ENCODE peak calls at places on chromosome 21, in seven cellular contexts. One of them, this sample, is unnamed.

GRCh38 chr21:24076179-24076578 is 1531.1 kb downstream of the MRPL39 start:
- DNase-seq in H54: no peak
- DNase-seq in retina: no peak
- DNase-seq in aorta: no peak
- DNase-seq in stimulated activated CD8-positive, alpha-beta memory T cell treated with anti-CD3 and anti-CD28 coated beads, Interleukin-15, amount 100 ng/mL, for 4 hours: no peak
- DNase-seq in activated CD4-positive, CD25-positive, alpha-beta regulatory T cell: no peak
- DNase-seq in CD8-positive, alpha-beta memory T cell: no peak
- DNase-seq in this sample: no peak

GRCh38 chr21:43333301-43334062 is 93.4 kb downstream of the SIK1 start:
- DNase-seq in activated CD4-positive, CD25-positive, alpha-beta regulatory T cell: no peak
- DNase-seq in aorta: no peak
- DNase-seq in stimulated activated CD8-positive, alpha-beta memory T cell treated with anti-CD3 and anti-CD28 coated beads, Interleukin-15, amount 100 ng/mL, for 4 hours: no peak
- DNase-seq in CD8-positive, alpha-beta memory T cell: no peak
- DNase-seq in H54: peak
- DNase-seq in retina: peak
- DNase-seq in this sample: peak

GRCh38 chr21:44372616-44373015 is 19.2 kb downstream of the TRPM2 start:
- DNase-seq in H54: no peak
- DNase-seq in retina: no peak
- DNase-seq in aorta: peak
- DNase-seq in activated CD4-positive, CD25-positive, alpha-beta regulatory T cell: no peak
- DNase-seq in CD8-positive, alpha-beta memory T cell: no peak
- DNase-seq in stimulated activated CD8-positive, alpha-beta memory T cell treated with anti-CD3 and anti-CD28 coated beads, Interleukin-15, amount 100 ng/mL, for 4 hours: no peak
- DNase-seq in this sample: no peak

GRCh38 chr21:33033094-33033951 is 7.6 kb downstream of the OLIG2 start:
- DNase-seq in aorta: no peak
- DNase-seq in retina: peak
- DNase-seq in stimulated activated CD8-positive, alpha-beta memory T cell treated with anti-CD3 and anti-CD28 coated beads, Interleukin-15, amount 100 ng/mL, for 4 hours: no peak
- DNase-seq in H54: no peak
- DNase-seq in activated CD4-positive, CD25-positive, alpha-beta regulatory T cell: no peak
- DNase-seq in CD8-positive, alpha-beta memory T cell: no peak
- DNase-seq in this sample: no peak

GRCh38 chr21:38333290-38334272 is 76.8 kb downstream of the KCNJ15 start:
- DNase-seq in CD8-positive, alpha-beta memory T cell: no peak
- DNase-seq in H54: no peak
- DNase-seq in stimulated activated CD8-positive, alpha-beta memory T cell treated with anti-CD3 and anti-CD28 coated beads, Interleukin-15, amount 100 ng/mL, for 4 hours: no peak
- DNase-seq in retina: no peak
- DNase-seq in aorta: no peak
- DNase-seq in activated CD4-positive, CD25-positive, alpha-beta regulatory T cell: no peak
- DNase-seq in this sample: no peak

GRCh38 chr21:14259669-14260458 is 43.9 kb downstream of the RBM11 start:
- DNase-seq in retina: peak
- DNase-seq in activated CD4-positive, CD25-positive, alpha-beta regulatory T cell: no peak
- DNase-seq in CD8-positive, alpha-beta memory T cell: no peak
- DNase-seq in H54: no peak
- DNase-seq in aorta: no peak
- DNase-seq in stimulated activated CD8-positive, alpha-beta memory T cell treated with anti-CD3 and anti-CD28 coated beads, Interleukin-15, amount 100 ng/mL, for 4 hours: no peak
- DNase-seq in this sample: no peak

GRCh38 chr21:41402231-41402630 is 23.8 kb upstream of the MX1 start:
- DNase-seq in H54: no peak
- DNase-seq in activated CD4-positive, CD25-positive, alpha-beta regulatory T cell: no peak
- DNase-seq in CD8-positive, alpha-beta memory T cell: no peak
- DNase-seq in retina: no peak
- DNase-seq in aorta: no peak
- DNase-seq in stimulated activated CD8-positive, alpha-beta memory T cell treated with anti-CD3 and anti-CD28 coated beads, Interleukin-15, amount 100 ng/mL, for 4 hours: no peak
- DNase-seq in this sample: no peak

GRCh38 chr21:32096411-32096810 is 182.4 kb downstream of the MIS18A start:
- DNase-seq in stimulated activated CD8-positive, alpha-beta memory T cell treated with anti-CD3 and anti-CD28 coated beads, Interleukin-15, amount 100 ng/mL, for 4 hours: no peak
- DNase-seq in aorta: no peak
- DNase-seq in H54: peak
- DNase-seq in activated CD4-positive, CD25-positive, alpha-beta regulatory T cell: no peak
- DNase-seq in CD8-positive, alpha-beta memory T cell: no peak
- DNase-seq in retina: peak
- DNase-seq in this sample: no peak

GRCh38 chr21:32442566-32443318 is 30.2 kb downstream of the EVA1C start:
- DNase-seq in activated CD4-positive, CD25-positive, alpha-beta regulatory T cell: no peak
- DNase-seq in aorta: no peak
- DNase-seq in retina: no peak
- DNase-seq in stimulated activated CD8-positive, alpha-beta memory T cell treated with anti-CD3 and anti-CD28 coated beads, Interleukin-15, amount 100 ng/mL, for 4 hours: no peak
- DNase-seq in CD8-positive, alpha-beta memory T cell: no peak
- DNase-seq in H54: no peak
- DNase-seq in this sample: no peak

GRCh38 chr21:29105218-29105617 is 25.2 kb upstream of the MAP3K7CL start:
- DNase-seq in activated CD4-positive, CD25-positive, alpha-beta regulatory T cell: no peak
- DNase-seq in aorta: no peak
- DNase-seq in stimulated activated CD8-positive, alpha-beta memory T cell treated with anti-CD3 and anti-CD28 coated beads, Interleukin-15, amount 100 ng/mL, for 4 hours: no peak
- DNase-seq in H54: peak
- DNase-seq in CD8-positive, alpha-beta memory T cell: no peak
- DNase-seq in retina: no peak
- DNase-seq in this sample: no peak

GRCh38 chr21:46423546-46424061 is 35.1 kb upstream of the DIP2A start:
- DNase-seq in CD8-positive, alpha-beta memory T cell: no peak
- DNase-seq in aorta: no peak
- DNase-seq in activated CD4-positive, CD25-positive, alpha-beta regulatory T cell: no peak
- DNase-seq in retina: no peak
- DNase-seq in H54: no peak
- DNase-seq in stimulated activated CD8-positive, alpha-beta memory T cell treated with anti-CD3 and anti-CD28 coated beads, Interleukin-15, amount 100 ng/mL, for 4 hours: no peak
- DNase-seq in this sample: no peak

GRCh38 chr21:28148400-28149064 is 844.1 kb downstream of the LTN1 start:
- DNase-seq in aorta: no peak
- DNase-seq in H54: no peak
- DNase-seq in stimulated activated CD8-positive, alpha-beta memory T cell treated with anti-CD3 and anti-CD28 coated beads, Interleukin-15, amount 100 ng/mL, for 4 hours: no peak
- DNase-seq in retina: no peak
- DNase-seq in CD8-positive, alpha-beta memory T cell: no peak
- DNase-seq in activated CD4-positive, CD25-positive, alpha-beta regulatory T cell: no peak
- DNase-seq in this sample: no peak

GRCh38 chr21:14975136-14975905 is 89.5 kb downstream of the NRIP1 start:
- DNase-seq in aorta: no peak
- DNase-seq in activated CD4-positive, CD25-positive, alpha-beta regulatory T cell: no peak
- DNase-seq in retina: no peak
- DNase-seq in CD8-positive, alpha-beta memory T cell: no peak
- DNase-seq in H54: no peak
- DNase-seq in stimulated activated CD8-positive, alpha-beta memory T cell treated with anti-CD3 and anti-CD28 coated beads, Interleukin-15, amount 100 ng/mL, for 4 hours: no peak
- DNase-seq in this sample: no peak

GRCh38 chr21:42375966-42376337 is 9.6 kb upstream of the TFF1 start:
- DNase-seq in aorta: no peak
- DNase-seq in stimulated activated CD8-positive, alpha-beta memory T cell treated with anti-CD3 and anti-CD28 coated beads, Interleukin-15, amount 100 ng/mL, for 4 hours: no peak
- DNase-seq in H54: no peak
- DNase-seq in CD8-positive, alpha-beta memory T cell: no peak
- DNase-seq in retina: no peak
- DNase-seq in activated CD4-positive, CD25-positive, alpha-beta regulatory T cell: no peak
- DNase-seq in this sample: no peak

GRCh38 chr21:34885636-34886553 is 163.2 kb downstream of the RUNX1 start:
- DNase-seq in stimulated activated CD8-positive, alpha-beta memory T cell treated with anti-CD3 and anti-CD28 coated beads, Interleukin-15, amount 100 ng/mL, for 4 hours: no peak
- DNase-seq in activated CD4-positive, CD25-positive, alpha-beta regulatory T cell: no peak
- DNase-seq in aorta: no peak
- DNase-seq in CD8-positive, alpha-beta memory T cell: no peak
- DNase-seq in H54: no peak
- DNase-seq in retina: peak
- DNase-seq in this sample: no peak

GRCh38 chr21:33374080-33374873 is 28.9 kb upstream of the IFNGR2 start:
- DNase-seq in aorta: no peak
- DNase-seq in stimulated activated CD8-positive, alpha-beta memory T cell treated with anti-CD3 and anti-CD28 coated beads, Interleukin-15, amount 100 ng/mL, for 4 hours: peak
- DNase-seq in CD8-positive, alpha-beta memory T cell: peak
- DNase-seq in retina: no peak
- DNase-seq in H54: no peak
- DNase-seq in activated CD4-positive, CD25-positive, alpha-beta regulatory T cell: no peak
- DNase-seq in this sample: no peak

GRCh38 chr21:44709426-44710293 is 1.7 kb downstream of the TSPEAR start:
- DNase-seq in activated CD4-positive, CD25-positive, alpha-beta regulatory T cell: no peak
- DNase-seq in retina: no peak
- DNase-seq in stimulated activated CD8-positive, alpha-beta memory T cell treated with anti-CD3 and anti-CD28 coated beads, Interleukin-15, amount 100 ng/mL, for 4 hours: peak
- DNase-seq in H54: no peak
- DNase-seq in aorta: no peak
- DNase-seq in CD8-positive, alpha-beta memory T cell: no peak
- DNase-seq in this sample: peak

GRCh38 chr21:41090981-41091380 is 77.0 kb upstream of the BACE2 start:
- DNase-seq in activated CD4-positive, CD25-positive, alpha-beta regulatory T cell: no peak
- DNase-seq in CD8-positive, alpha-beta memory T cell: no peak
- DNase-seq in stimulated activated CD8-positive, alpha-beta memory T cell treated with anti-CD3 and anti-CD28 coated beads, Interleukin-15, amount 100 ng/mL, for 4 hours: no peak
- DNase-seq in H54: no peak
- DNase-seq in retina: no peak
- DNase-seq in aorta: no peak
- DNase-seq in this sample: no peak

GRCh38 chr21:41130883-41131282 is 37.1 kb upstream of the BACE2 start:
- DNase-seq in aorta: no peak
- DNase-seq in CD8-positive, alpha-beta memory T cell: no peak
- DNase-seq in stimulated activated CD8-positive, alpha-beta memory T cell treated with anti-CD3 and anti-CD28 coated beads, Interleukin-15, amount 100 ng/mL, for 4 hours: no peak
- DNase-seq in H54: no peak
- DNase-seq in activated CD4-positive, CD25-positive, alpha-beta regulatory T cell: no peak
- DNase-seq in retina: no peak
- DNase-seq in this sample: no peak

GRCh38 chr21:28393279-28393678 is 599.4 kb downstream of the LTN1 start:
- DNase-seq in retina: no peak
- DNase-seq in H54: no peak
- DNase-seq in stimulated activated CD8-positive, alpha-beta memory T cell treated with anti-CD3 and anti-CD28 coated beads, Interleukin-15, amount 100 ng/mL, for 4 hours: no peak
- DNase-seq in activated CD4-positive, CD25-positive, alpha-beta regulatory T cell: no peak
- DNase-seq in CD8-positive, alpha-beta memory T cell: no peak
- DNase-seq in aorta: no peak
- DNase-seq in this sample: peak

GRCh38 chr21:44408226-44408625 is 47.1 kb upstream of the LRRC3 start:
- DNase-seq in aorta: no peak
- DNase-seq in stimulated activated CD8-positive, alpha-beta memory T cell treated with anti-CD3 and anti-CD28 coated beads, Interleukin-15, amount 100 ng/mL, for 4 hours: no peak
- DNase-seq in CD8-positive, alpha-beta memory T cell: no peak
- DNase-seq in retina: no peak
- DNase-seq in H54: no peak
- DNase-seq in activated CD4-positive, CD25-positive, alpha-beta regulatory T cell: no peak
- DNase-seq in this sample: no peak

GRCh38 chr21:25421327-25422028 is 185.8 kb downstream of the MRPL39 start:
- DNase-seq in H54: peak
- DNase-seq in activated CD4-positive, CD25-positive, alpha-beta regulatory T cell: peak
- DNase-seq in CD8-positive, alpha-beta memory T cell: peak
- DNase-seq in aorta: no peak
- DNase-seq in stimulated activated CD8-positive, alpha-beta memory T cell treated with anti-CD3 and anti-CD28 coated beads, Interleukin-15, amount 100 ng/mL, for 4 hours: peak
- DNase-seq in retina: no peak
- DNase-seq in this sample: no peak

GRCh38 chr21:26686278-26686677 is 113.2 kb upstream of the CYYR1 start:
- DNase-seq in H54: peak
- DNase-seq in CD8-positive, alpha-beta memory T cell: no peak
- DNase-seq in aorta: no peak
- DNase-seq in stimulated activated CD8-positive, alpha-beta memory T cell treated with anti-CD3 and anti-CD28 coated beads, Interleukin-15, amount 100 ng/mL, for 4 hours: no peak
- DNase-seq in retina: no peak
- DNase-seq in activated CD4-positive, CD25-positive, alpha-beta regulatory T cell: no peak
- DNase-seq in this sample: no peak

GRCh38 chr21:41678944-41679343 is 87.9 kb downstream of the RIPK4 start:
- DNase-seq in CD8-positive, alpha-beta memory T cell: no peak
- DNase-seq in activated CD4-positive, CD25-positive, alpha-beta regulatory T cell: no peak
- DNase-seq in retina: peak
- DNase-seq in aorta: peak
- DNase-seq in H54: peak
- DNase-seq in stimulated activated CD8-positive, alpha-beta memory T cell treated with anti-CD3 and anti-CD28 coated beads, Interleukin-15, amount 100 ng/mL, for 4 hours: no peak
- DNase-seq in this sample: peak

GRCh38 chr21:14711287-14711686 is 165.2 kb upstream of the SAMSN1 start:
- DNase-seq in activated CD4-positive, CD25-positive, alpha-beta regulatory T cell: no peak
- DNase-seq in H54: no peak
- DNase-seq in CD8-positive, alpha-beta memory T cell: no peak
- DNase-seq in aorta: no peak
- DNase-seq in retina: no peak
- DNase-seq in stimulated activated CD8-positive, alpha-beta memory T cell treated with anti-CD3 and anti-CD28 coated beads, Interleukin-15, amount 100 ng/mL, for 4 hours: no peak
- DNase-seq in this sample: no peak

GRCh38 chr21:46454634-46455390 is 3.9 kb upstream of the DIP2A start:
- DNase-seq in stimulated activated CD8-positive, alpha-beta memory T cell treated with anti-CD3 and anti-CD28 coated beads, Interleukin-15, amount 100 ng/mL, for 4 hours: no peak
- DNase-seq in activated CD4-positive, CD25-positive, alpha-beta regulatory T cell: no peak
- DNase-seq in retina: no peak
- DNase-seq in aorta: no peak
- DNase-seq in CD8-positive, alpha-beta memory T cell: no peak
- DNase-seq in H54: no peak
- DNase-seq in this sample: no peak

GRCh38 chr21:14115646-14116045 is 95.1 kb downstream of the LIPI start:
- DNase-seq in CD8-positive, alpha-beta memory T cell: no peak
- DNase-seq in stimulated activated CD8-positive, alpha-beta memory T cell treated with anti-CD3 and anti-CD28 coated beads, Interleukin-15, amount 100 ng/mL, for 4 hours: no peak
- DNase-seq in activated CD4-positive, CD25-positive, alpha-beta regulatory T cell: no peak
- DNase-seq in aorta: no peak
- DNase-seq in H54: no peak
- DNase-seq in retina: no peak
- DNase-seq in this sample: no peak

GRCh38 chr21:21547368-21547953 is 549.3 kb downstream of the NCAM2 start:
- DNase-seq in aorta: no peak
- DNase-seq in CD8-positive, alpha-beta memory T cell: no peak
- DNase-seq in H54: no peak
- DNase-seq in activated CD4-positive, CD25-positive, alpha-beta regulatory T cell: no peak
- DNase-seq in retina: no peak
- DNase-seq in stimulated activated CD8-positive, alpha-beta memory T cell treated with anti-CD3 and anti-CD28 coated beads, Interleukin-15, amount 100 ng/mL, for 4 hours: no peak
- DNase-seq in this sample: no peak

GRCh38 chr21:42307106-42307505 is 8.1 kb downstream of the TFF3 start:
- DNase-seq in H54: no peak
- DNase-seq in aorta: no peak
- DNase-seq in retina: no peak
- DNase-seq in stimulated activated CD8-positive, alpha-beta memory T cell treated with anti-CD3 and anti-CD28 coated beads, Interleukin-15, amount 100 ng/mL, for 4 hours: no peak
- DNase-seq in CD8-positive, alpha-beta memory T cell: no peak
- DNase-seq in activated CD4-positive, CD25-positive, alpha-beta regulatory T cell: no peak
- DNase-seq in this sample: no peak

GRCh38 chr21:45111703-45112102 is 37.3 kb downstream of the ADARB1 start:
- DNase-seq in H54: no peak
- DNase-seq in CD8-positive, alpha-beta memory T cell: no peak
- DNase-seq in stimulated activated CD8-positive, alpha-beta memory T cell treated with anti-CD3 and anti-CD28 coated beads, Interleukin-15, amount 100 ng/mL, for 4 hours: no peak
- DNase-seq in retina: no peak
- DNase-seq in aorta: no peak
- DNase-seq in activated CD4-positive, CD25-positive, alpha-beta regulatory T cell: no peak
- DNase-seq in this sample: no peak

GRCh38 chr21:30881480-30881879 is at the start of gene KRTAP11-1:
- DNase-seq in activated CD4-positive, CD25-positive, alpha-beta regulatory T cell: no peak
- DNase-seq in CD8-positive, alpha-beta memory T cell: no peak
- DNase-seq in stimulated activated CD8-positive, alpha-beta memory T cell treated with anti-CD3 and anti-CD28 coated beads, Interleukin-15, amount 100 ng/mL, for 4 hours: no peak
- DNase-seq in aorta: no peak
- DNase-seq in H54: no peak
- DNase-seq in retina: no peak
- DNase-seq in this sample: no peak

GRCh38 chr21:28358702-28359101 is 634.0 kb downstream of the LTN1 start:
- DNase-seq in CD8-positive, alpha-beta memory T cell: no peak
- DNase-seq in aorta: no peak
- DNase-seq in H54: no peak
- DNase-seq in stimulated activated CD8-positive, alpha-beta memory T cell treated with anti-CD3 and anti-CD28 coated beads, Interleukin-15, amount 100 ng/mL, for 4 hours: no peak
- DNase-seq in activated CD4-positive, CD25-positive, alpha-beta regulatory T cell: no peak
- DNase-seq in retina: no peak
- DNase-seq in this sample: no peak

GRCh38 chr21:34690793-34691175 is 22.0 kb downstream of the CLIC6 start:
- DNase-seq in CD8-positive, alpha-beta memory T cell: no peak
- DNase-seq in activated CD4-positive, CD25-positive, alpha-beta regulatory T cell: no peak
- DNase-seq in retina: no peak
- DNase-seq in H54: no peak
- DNase-seq in aorta: no peak
- DNase-seq in stimulated activated CD8-positive, alpha-beta memory T cell treated with anti-CD3 and anti-CD28 coated beads, Interleukin-15, amount 100 ng/mL, for 4 hours: no peak
- DNase-seq in this sample: no peak

GRCh38 chr21:33661146-33661545 is 18.8 kb downstream of the ITSN1 start:
- DNase-seq in H54: no peak
- DNase-seq in stimulated activated CD8-positive, alpha-beta memory T cell treated with anti-CD3 and anti-CD28 coated beads, Interleukin-15, amount 100 ng/mL, for 4 hours: no peak
- DNase-seq in retina: no peak
- DNase-seq in activated CD4-positive, CD25-positive, alpha-beta regulatory T cell: no peak
- DNase-seq in CD8-positive, alpha-beta memory T cell: no peak
- DNase-seq in aorta: no peak
- DNase-seq in this sample: no peak

GRCh38 chr21:19256934-19257660 is 853.5 kb upstream of the TMPRSS15 start:
- DNase-seq in activated CD4-positive, CD25-positive, alpha-beta regulatory T cell: no peak
- DNase-seq in retina: no peak
- DNase-seq in CD8-positive, alpha-beta memory T cell: no peak
- DNase-seq in aorta: no peak
- DNase-seq in H54: no peak
- DNase-seq in stimulated activated CD8-positive, alpha-beta memory T cell treated with anti-CD3 and anti-CD28 coated beads, Interleukin-15, amount 100 ng/mL, for 4 hours: no peak
- DNase-seq in this sample: no peak

GRCh38 chr21:29164330-29164942 is 34.0 kb downstream of the MAP3K7CL start:
- DNase-seq in aorta: no peak
- DNase-seq in retina: no peak
- DNase-seq in H54: no peak
- DNase-seq in CD8-positive, alpha-beta memory T cell: no peak
- DNase-seq in stimulated activated CD8-positive, alpha-beta memory T cell treated with anti-CD3 and anti-CD28 coated beads, Interleukin-15, amount 100 ng/mL, for 4 hours: no peak
- DNase-seq in activated CD4-positive, CD25-positive, alpha-beta regulatory T cell: no peak
- DNase-seq in this sample: no peak

GRCh38 chr21:38984982-38985422 is 179.3 kb downstream of the ETS2 start:
- DNase-seq in CD8-positive, alpha-beta memory T cell: no peak
- DNase-seq in stimulated activated CD8-positive, alpha-beta memory T cell treated with anti-CD3 and anti-CD28 coated beads, Interleukin-15, amount 100 ng/mL, for 4 hours: no peak
- DNase-seq in activated CD4-positive, CD25-positive, alpha-beta regulatory T cell: no peak
- DNase-seq in H54: peak
- DNase-seq in aorta: peak
- DNase-seq in retina: no peak
- DNase-seq in this sample: no peak

This sample was measured in RWPE2.